ENCODE peak calls at places on chromosomes 5 and 9, in eight cellular contexts. E, W, G, K, J, Z, X and B are unnamed samples.
A peak's percentile ranks its signal among the peaks of the same experiment; 100 is the strongest.

GRCh38 chr5:141518616-141519015 is 29.7 kb downstream of the PCDHGC5 start:
- DNase-seq in J (no peak), G (no peak), W (no peak), X (no peak), E (no peak), Z (no peak), K (no peak), B (no peak)

GRCh38 chr9:98146101-98146991 is 27.3 kb upstream of the TRIM14 start:
- DNase-seq in X (peak; percentile 73), W (no peak), G (no peak), J (peak; percentile 4), Z (peak; percentile 63), E (peak; percentile 57), K (no peak), B (no peak)

GRCh38 chr5:61479850-61480614 is 148.0 kb downstream of the ZSWIM6 start:
- DNase-seq in G (no peak), J (no peak), E (peak; percentile 6), Z (no peak), K (no peak), X (no peak), W (no peak), B (no peak)

GRCh38 chr5:109299557-109299956 is 110.2 kb downstream of the PJA2 start:
- DNase-seq in W (no peak), X (no peak), E (no peak), K (no peak), Z (no peak), G (no peak), J (no peak), B (no peak)

GRCh38 chr5:6395102-6395445 is 16.7 kb upstream of the MED10 start:
- DNase-seq in Z (no peak), G (no peak), K (no peak), E (no peak), X (no peak), J (no peak), W (no peak), B (no peak)

GRCh38 chr5:178236126-178236525 is 3.5 kb upstream of the PHYKPL start:
- DNase-seq in G (no peak), J (no peak), Z (no peak), W (no peak), X (no peak), E (no peak), K (no peak), B (no peak)

GRCh38 chr5:155114655-155115054 is 101.1 kb downstream of the KIF4B start:
- DNase-seq in K (no peak), G (no peak), W (no peak), Z (no peak), J (no peak), E (no peak), X (no peak), B (no peak)

GRCh38 chr5:179326176-179326997 is 18.9 kb downstream of the ADAMTS2 start:
- DNase-seq in E (no peak), J (no peak), G (no peak), Z (no peak), K (no peak), W (no peak), X (peak; percentile 79), B (no peak)

GRCh38 chr9:91905958-91906585 is 44.0 kb downstream of the ROR2 start:
- DNase-seq in G (no peak), X (no peak), E (no peak), Z (no peak), K (peak; percentile 50), J (no peak), W (peak; percentile 30), B (no peak)

GRCh38 chr9:109742759-109743388 is 37.1 kb upstream of the PALM2AKAP2 start:
- DNase-seq in J (no peak), G (no peak), K (no peak), W (no peak), X (peak; percentile 70), Z (no peak), E (no peak), B (no peak)

GRCh38 chr5:132060501-132061161 is at the start of gene IL3:
- DNase-seq in Z (peak; percentile 0), J (no peak), E (no peak), G (no peak), X (no peak), K (no peak), W (no peak), B (no peak)

GRCh38 chr9:127253446-127253845 is 11.1 kb upstream of the GARNL3 start:
- DNase-seq in G (no peak), E (no peak), Z (no peak), K (no peak), W (no peak), X (no peak), J (no peak), B (no peak)

GRCh38 chr9:68584110-68585033 is 43.7 kb upstream of the TMEM252 start:
- DNase-seq in K (peak; percentile 74), X (peak; percentile 93), Z (peak; percentile 86), W (peak; percentile 81), J (peak; percentile 78), E (peak; percentile 96), G (peak; percentile 82), B (no peak)

GRCh38 chr5:80083115-80083890 is 48.2 kb downstream of the THBS4 start:
- DNase-seq in W (no peak), K (peak; percentile 43), X (peak; percentile 95), E (peak; percentile 56), J (peak; percentile 56), Z (peak; percentile 14), G (peak; percentile 64), B (no peak)

GRCh38 chr5:103436661-103437060 is 125.9 kb downstream of the NUDT12 start:
- DNase-seq in E (no peak), G (no peak), Z (no peak), W (no peak), J (no peak), K (no peak), X (no peak), B (no peak)

GRCh38 chr5:164224772-164225171 is 719.4 kb downstream of the MAT2B start:
- DNase-seq in K (no peak), X (no peak), J (no peak), G (no peak), Z (no peak), E (no peak), W (no peak), B (no peak)

GRCh38 chr5:176790921-176791320 is 19.4 kb upstream of the UNC5A start:
- DNase-seq in J (no peak), G (no peak), E (no peak), Z (no peak), K (no peak), X (no peak), W (no peak), B (no peak)

GRCh38 chr5:169029661-169030274 is 271.2 kb downstream of the SLIT3 start:
- DNase-seq in K (no peak), Z (peak; percentile 72), W (no peak), X (peak; percentile 44), J (no peak), G (no peak), E (peak; percentile 3), B (no peak)

GRCh38 chr5:150647275-150648251 is 7.1 kb downstream of the SYNPO start:
- DNase-seq in K (no peak), Z (peak; percentile 93), J (no peak), W (no peak), G (no peak), E (no peak), X (no peak), B (no peak)

GRCh38 chr5:159777049-159777448 is 139.2 kb upstream of the ADRA1B start:
- DNase-seq in K (no peak), X (no peak), J (peak; percentile 32), W (no peak), G (no peak), Z (no peak), E (no peak), B (no peak)

GRCh38 chr5:159104058-159104651 is 4.4 kb upstream of the EBF1 start:
- DNase-seq in K (no peak), J (no peak), E (no peak), X (no peak), W (no peak), Z (no peak), G (no peak), B (no peak)

GRCh38 chr5:111603446-111603827 is 91.1 kb upstream of the STARD4 start:
- DNase-seq in K (no peak), G (peak; percentile 56), J (no peak), W (no peak), E (no peak), Z (no peak), X (peak; percentile 37), B (peak; percentile 99)

GRCh38 chr5:145780961-145781360 is 54.2 kb downstream of the PRELID2 start:
- DNase-seq in W (no peak), X (no peak), E (peak; percentile 2), Z (no peak), K (no peak), J (no peak), G (no peak), B (no peak)

GRCh38 chr5:177495243-177496060 is 2.0 kb downstream of the PDLIM7 start:
- DNase-seq in J (no peak), K (no peak), W (no peak), G (peak; percentile 86), Z (peak; percentile 11), X (peak; percentile 89), E (no peak), B (no peak)

GRCh38 chr5:152673601-152674000 is 268.5 kb upstream of the NMUR2 start:
- DNase-seq in W (no peak), X (no peak), E (no peak), Z (no peak), K (no peak), G (no peak), J (no peak), B (peak; percentile 51)